ENCODE peak calls at places on chromosomes 3 and 15, in four cellular contexts. B is brain microvascular endothelial cell, U is dorsolateral prefrontal cortex, F is AG04450. Y is an unnamed sample.

GRCh38 chr3:65605876-65606432 is 432.8 kb downstream of the MAGI1 start:
- DNase-seq in F (no peak), U (no peak), B (no peak), Y (no peak)

GRCh38 chr3:138351916-138352555 is 3.7 kb downstream of the MRAS start:
- DNase-seq in F (no peak), U (no peak), B (no peak), Y (peak; percentile 7)

GRCh38 chr3:52196977-52197376 is 983 bp upstream of the ALAS1 start:
- DNase-seq in B (no peak), F (no peak), U (no peak), Y (no peak)

GRCh38 chr3:79871656-79872055 is 103.9 kb upstream of the ROBO1 start:
- DNase-seq in B (peak; percentile 87), U (no peak), F (no peak), Y (peak; percentile 0)

GRCh38 chr15:52680041-52680391 is 828 bp upstream of the ATOSA start:
- DNase-seq in F (no peak), U (no peak), B (peak; percentile 6), Y (peak; percentile 43)

GRCh38 chr3:172357850-172358754 is 90.2 kb downstream of the GHSR start:
- DNase-seq in B (no peak), U (no peak), F (no peak), Y (peak; percentile 72)

GRCh38 chr3:184739594-184740505 is 28.0 kb upstream of the MAGEF1 start:
- DNase-seq in B (no peak), U (peak; percentile 6), F (no peak), Y (no peak)

GRCh38 chr15:74776851-74777768 is 4.8 kb upstream of the CSK start:
- DNase-seq in F (no peak), B (no peak), U (no peak), Y (peak; percentile 41)

GRCh38 chr3:185708392-185708791 is 116.5 kb downstream of the IGF2BP2 start:
- DNase-seq in F (no peak), U (no peak), B (no peak), Y (no peak)

GRCh38 chr3:128591728-128592426 is 58.7 kb downstream of the RPN1 start:
- DNase-seq in B (no peak), U (no peak), F (no peak), Y (peak; percentile 33)

GRCh38 chr15:89335289-89336041 is 841 bp upstream of the POLG start:
- DNase-seq in F (no peak), U (peak; percentile 46), B (peak; percentile 7), Y (no peak)

GRCh38 chr15:39153718-39154117 is 427.2 kb upstream of the THBS1 start:
- DNase-seq in B (no peak), U (no peak), F (no peak), Y (no peak)

GRCh38 chr15:89379818-89380217 is 45.2 kb upstream of the POLG start:
- DNase-seq in B (no peak), F (no peak), U (no peak), Y (no peak)

GRCh38 chr15:39682366-39682765 is 100.3 kb downstream of the FSIP1 start:
- DNase-seq in U (no peak), F (no peak), B (no peak), Y (no peak)

GRCh38 chr3:117887896-117888295 is 1146.8 kb downstream of the IGSF11 start:
- DNase-seq in U (no peak), F (no peak), B (no peak), Y (peak; percentile 73)

GRCh38 chr3:178504128-178504527 is 32.1 kb upstream of the KCNMB2 start:
- DNase-seq in B (no peak), F (no peak), U (no peak), Y (peak; percentile 7)

GRCh38 chr3:152328841-152329240 is 60.1 kb downstream of the MBNL1 start:
- DNase-seq in B (peak; percentile 45), U (no peak), F (peak; percentile 59), Y (peak; percentile 80)

GRCh38 chr3:3192481-3192764 is 12.9 kb upstream of the CRBN start:
- DNase-seq in U (no peak), F (no peak), B (no peak), Y (no peak)

GRCh38 chr3:3189102-3189727 is 9.7 kb upstream of the CRBN start:
- DNase-seq in F (no peak), U (no peak), B (peak; percentile 30), Y (no peak)

GRCh38 chr3:3189961-3190360 is 10.5 kb upstream of the CRBN start:
- DNase-seq in U (no peak), F (no peak), B (no peak), Y (no peak)

GRCh38 chr3:3196148-3196861 is 16.8 kb upstream of the CRBN start:
- DNase-seq in B (peak; percentile 22), U (no peak), F (no peak), Y (peak; percentile 12)

DNA sequence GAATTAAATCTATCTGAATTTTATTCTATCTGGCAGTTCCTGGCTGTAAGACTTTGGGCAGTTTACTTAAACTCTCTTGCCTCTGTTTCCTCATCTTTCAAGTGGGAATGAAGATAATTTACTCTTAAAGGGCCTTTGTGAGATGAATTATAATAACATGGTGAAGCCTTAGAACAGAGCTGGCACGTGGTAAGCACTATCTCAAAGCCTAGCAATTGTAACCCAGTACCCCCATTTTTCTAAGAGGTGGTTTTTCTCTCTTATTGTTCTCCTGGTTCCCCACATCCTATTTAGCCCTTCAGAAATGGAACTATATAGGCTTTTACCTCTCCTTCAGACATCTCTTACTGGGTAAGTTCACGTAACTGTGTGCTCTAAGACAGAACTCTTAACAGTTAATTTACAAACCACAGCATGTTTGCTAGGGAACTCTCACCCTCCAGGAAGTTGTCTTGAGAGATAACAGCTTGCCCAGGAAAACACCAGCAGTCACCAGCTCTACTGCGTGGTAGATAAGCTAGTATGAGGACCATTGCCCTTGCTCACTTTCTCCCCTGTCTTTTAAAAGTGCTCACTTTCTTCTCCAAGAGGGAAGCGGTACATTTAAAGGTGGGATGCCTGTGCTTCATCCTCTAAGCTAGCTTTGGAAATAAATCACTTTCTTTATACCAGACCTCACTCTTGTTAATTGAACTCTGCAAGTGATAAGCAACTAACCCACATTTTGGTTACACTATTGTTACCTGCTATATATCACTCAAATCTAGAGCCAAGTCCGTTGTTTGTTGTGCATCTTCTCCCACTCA is 12.4 kb upstream of the CRBN start:
- DNase-seq in B (peak; percentile 47), F (no peak), U (no peak), Y (no peak)
- H3K4me3 ChIP-seq in B (no peak overlapping the region), F (no peak overlapping the region), U (no peak overlapping the region), Y (no peak overlapping the region)

GRCh38 chr15:68365140-68365745 is 66.7 kb downstream of the ITGA11 start:
- DNase-seq in B (no peak), F (no peak), U (no peak), Y (no peak)

GRCh38 chr15:68367226-68367625 is 64.7 kb downstream of the ITGA11 start:
- DNase-seq in U (no peak), B (no peak), F (no peak), Y (no peak)

GRCh38 chr15:68365770-68366169 is 66.2 kb downstream of the ITGA11 start:
- DNase-seq in B (no peak), F (no peak), U (no peak), Y (no peak)

GRCh38 chr15:68364660-68365035 is 67.3 kb downstream of the ITGA11 start:
- DNase-seq in U (no peak), F (no peak), B (no peak), Y (no peak)

GRCh38 chr15:68366314-68366713 is 65.6 kb downstream of the ITGA11 start:
- DNase-seq in U (no peak), F (no peak), B (no peak), Y (no peak)
- TF ChIP-seq CTCF in U (no peak), F (no peak), B (peak; percentile 30), Y (no peak)

GRCh38 chr3:13420051-13420816 is at the start of gene NUP210:
- DNase-seq in F (no peak), B (no peak), U (no peak), Y (no peak)

GRCh38 chr3:13424865-13425605 is 4.9 kb upstream of the NUP210 start:
- DNase-seq in F (no peak), U (no peak), B (no peak), Y (no peak)

GRCh38 chr3:13419356-13420050 is 619 bp downstream of the NUP210 start:
- DNase-seq in B (no peak), F (no peak), U (peak; percentile 63), Y (peak; percentile 10)

GRCh38 chr3:13424111-13424844 is 4.2 kb upstream of the NUP210 start:
- DNase-seq in U (no peak), F (no peak), B (no peak), Y (no peak)

GRCh38 chr3:13420817-13421755 is 964 bp upstream of the NUP210 start:
- DNase-seq in B (no peak), U (no peak), F (no peak), Y (no peak)
- H3K4me3 ChIP-seq in B (no peak overlapping the region), U (peak overlapping the region; percentile 45), F (no peak overlapping the region), Y (no peak overlapping the region)

DNA sequence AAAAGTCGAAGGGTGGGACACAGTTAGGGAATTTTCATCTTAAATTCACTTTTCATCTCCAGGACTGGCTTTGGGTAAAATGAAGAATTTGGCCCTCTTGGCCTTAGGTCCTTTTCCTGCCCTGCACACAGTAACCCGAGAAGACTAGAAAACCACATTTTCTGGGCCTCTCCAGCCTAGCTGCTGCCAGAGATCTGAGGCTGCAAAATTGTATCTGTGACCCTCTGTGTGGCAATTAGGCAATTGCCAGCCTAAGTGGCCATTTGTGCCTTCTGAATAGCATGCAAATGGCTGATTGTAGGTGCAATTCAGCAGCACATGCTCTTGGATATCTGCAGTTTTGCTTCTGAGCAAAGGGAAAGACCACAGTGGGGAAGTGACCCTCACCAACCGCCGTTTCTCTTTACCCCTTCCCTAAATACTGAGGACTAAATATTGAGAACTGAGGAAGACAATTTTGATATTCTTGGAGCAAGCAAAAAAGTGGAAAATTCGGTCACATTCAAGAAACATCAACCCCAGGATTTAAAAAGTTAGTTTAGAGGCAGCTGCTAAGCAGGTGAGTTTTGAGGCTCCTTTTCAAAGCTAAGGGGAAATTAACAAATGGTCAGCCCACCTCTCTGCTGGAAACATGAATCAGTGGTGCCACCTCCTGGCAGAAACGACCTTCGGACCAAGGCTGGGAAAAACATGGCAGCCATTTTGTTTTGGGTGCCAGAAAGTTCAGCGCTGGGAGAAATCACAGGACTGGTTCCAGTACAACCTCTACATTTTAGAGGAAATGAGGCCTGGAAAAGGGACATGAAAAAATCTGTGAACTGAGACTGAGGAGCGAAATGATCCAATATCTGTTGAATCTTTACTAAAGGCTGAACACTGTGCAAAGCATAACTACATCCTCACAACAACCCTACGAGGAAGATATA is 56.6 kb upstream of the PRTG start:
- DNase-seq in F (no peak), B (peak; percentile 53), U (no peak), Y (no peak)
- TF ChIP-seq CTCF in F (peak; percentile 72), B (peak; percentile 85), U (peak; percentile 31), Y (peak; percentile 55)

GRCh38 chr15:64045106-64045435 is 1.2 kb downstream of the DAPK2 start:
- DNase-seq in U (no peak), F (no peak), B (no peak), Y (no peak)
- H3K4me3 ChIP-seq in U (no peak overlapping the region), F (no peak overlapping the region), B (no peak overlapping the region), Y (peak overlapping the region; percentile 64)

DNA sequence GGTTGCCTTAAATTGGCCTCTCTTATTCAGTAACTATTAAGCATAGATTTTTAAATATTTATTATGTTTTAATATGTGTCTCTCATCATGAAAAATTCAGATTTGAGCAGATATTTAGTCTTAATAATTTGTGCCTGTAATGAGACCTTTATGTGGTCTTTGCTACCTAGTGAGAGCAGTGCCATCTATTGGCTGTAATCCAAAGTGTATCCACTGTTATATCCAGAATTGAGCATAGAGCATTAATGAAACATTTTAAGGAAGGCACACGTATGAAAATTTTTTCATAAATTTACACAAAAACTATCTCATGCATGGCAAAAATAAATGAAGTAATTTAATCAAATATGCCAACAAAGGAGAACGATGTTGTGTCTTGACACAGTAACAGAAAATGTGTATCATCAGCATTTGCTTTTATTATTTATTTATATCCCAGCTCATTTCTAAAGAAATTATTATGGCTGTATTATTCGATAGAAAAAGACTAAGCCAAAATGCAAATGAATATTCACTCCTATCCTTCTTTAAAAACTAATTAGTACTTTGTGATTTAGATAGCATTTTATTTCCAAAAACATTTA is 203.5 kb downstream of the RSRC1 start:
- DNase-seq in B (peak; percentile 27), F (no peak), U (no peak), Y (peak; percentile 9)
- TF ChIP-seq CTCF in B (peak; percentile 52), F (peak; percentile 38), U (no peak), Y (peak; percentile 29)

Y was measured in foreskin fibroblast.